ENCODE peak calls at places on chromosomes 6 and 20, in four cellular contexts. M, A, P and O are unnamed samples.

GRCh38 chr20:48773837-48774418 is 53.9 kb downstream of the PREX1 start:
- DNase-seq in M (no peak), P (no peak), A (no peak), O (no peak)

GRCh38 chr20:53757472-53757913 is 163.9 kb upstream of the ZNF217 start:
- DNase-seq in P (no peak), A (no peak), M (peak; percentile 53), O (no peak)

GRCh38 chr6:80197474-80197873 is 91.0 kb downstream of the BCKDHB start:
- DNase-seq in M (peak; percentile 74), A (no peak), P (no peak), O (peak; percentile 37)

GRCh38 chr20:32285621-32286334 is 8.3 kb downstream of the KIF3B start:
- DNase-seq in M (no peak), P (no peak), A (peak; percentile 48), O (no peak)

GRCh38 chr6:35311390-35312075 is 13.9 kb downstream of the DEF6 start:
- DNase-seq in A (peak; percentile 46), M (no peak), P (no peak), O (no peak)

GRCh38 chr6:149337330-149337729 is 19.8 kb downstream of the TAB2 start:
- DNase-seq in P (no peak), M (no peak), A (no peak), O (no peak)

GRCh38 chr20:10672579-10673127 is 1.1 kb downstream of the JAG1 start:
- DNase-seq in P (no peak), M (no peak), A (peak; percentile 74), O (peak; percentile 57)

GRCh38 chr6:163745566-163746400 is 331.3 kb downstream of the QKI start:
- DNase-seq in P (no peak), A (no peak), M (no peak), O (peak; percentile 67)